ENCODE peak calls at places on chromosomes 1 and 21, in four cellular contexts. U, E, Q and P are unnamed samples.

GRCh38 chr21:29334717-29335428 is 36.2 kb downstream of the BACH1 start:
- DNase-seq in U (no peak), E (no peak), Q (no peak), P (peak; percentile 92)

GRCh38 chr1:67749844-67750689 is 65.1 kb downstream of the GADD45A start:
- DNase-seq in U (peak; percentile 86), E (peak; percentile 76), Q (no peak), P (peak; percentile 91)

GRCh38 chr1:161427733-161428516 is 60.2 kb upstream of the CFAP126 start:
- DNase-seq in U (peak; percentile 51), E (peak; percentile 25), Q (no peak), P (peak; percentile 64)

GRCh38 chr1:95754412-95754811 is 520.4 kb downstream of the RWDD3 start:
- DNase-seq in U (no peak), E (no peak), Q (no peak), P (no peak)

GRCh38 chr1:38500352-38500751 is 359.2 kb downstream of the RRAGC start:
- DNase-seq in U (no peak), E (no peak), Q (no peak), P (no peak)

GRCh38 chr1:49226758-49227157 is 450.1 kb upstream of the BEND5 start:
- DNase-seq in U (no peak), E (no peak), Q (no peak), P (no peak)

GRCh38 chr1:41371630-41372599 is 10.7 kb downstream of the FOXO6 start:
- DNase-seq in U (no peak), E (no peak), Q (peak; percentile 31), P (no peak)

GRCh38 chr1:219350172-219350571 is 176.5 kb downstream of the LYPLAL1 start:
- DNase-seq in U (no peak), E (no peak), Q (no peak), P (no peak)

GRCh38 chr1:221837886-221838285 is 96.0 kb upstream of the DUSP10 start:
- DNase-seq in U (no peak), E (no peak), Q (no peak), P (no peak)

GRCh38 chr1:229124471-229125198 is 146.3 kb upstream of the RAB4A start:
- DNase-seq in U (no peak), E (no peak), Q (no peak), P (no peak)

GRCh38 chr1:172429324-172430127 is 9.0 kb downstream of the C1orf105 start:
- DNase-seq in U (peak; percentile 41), E (peak; percentile 78), Q (peak; percentile 53), P (peak; percentile 79)

GRCh38 chr21:28142692-28143091 is 850.0 kb downstream of the LTN1 start:
- DNase-seq in U (peak; percentile 14), E (peak; percentile 40), Q (no peak), P (peak; percentile 73)

GRCh38 chr1:242129103-242129502 is 130.2 kb upstream of the MAP1LC3C start:
- DNase-seq in U (no peak), E (no peak), Q (no peak), P (peak; percentile 4)

GRCh38 chr1:192485692-192486436 is 89.7 kb upstream of the RGS1 start:
- DNase-seq in U (no peak), E (peak; percentile 98), Q (peak; percentile 44), P (peak; percentile 99)

GRCh38 chr1:96234299-96234698 is 487.3 kb upstream of the PTBP2 start:
- DNase-seq in U (no peak), E (peak; percentile 66), Q (no peak), P (peak; percentile 66)

GRCh38 chr1:113088972-113089371 is 16.0 kb downstream of the LRIG2 start:
- DNase-seq in U (no peak), E (no peak), Q (no peak), P (no peak)

GRCh38 chr21:31255846-31256395 is 88.1 kb downstream of the TIAM1 start:
- DNase-seq in U (no peak), E (no peak), Q (no peak), P (no peak)

GRCh38 chr1:54245501-54245900 is 45.5 kb downstream of the MRPL37 start:
- DNase-seq in U (no peak), E (no peak), Q (no peak), P (peak; percentile 50)

GRCh38 chr1:52590275-52590674 is 11.9 kb upstream of the GPX7 start:
- DNase-seq in U (no peak), E (no peak), Q (no peak), P (no peak)

GRCh38 chr1:12478612-12478985 is 139.4 kb downstream of the DHRS3 start:
- DNase-seq in U (no peak), E (no peak), Q (no peak), P (no peak)

GRCh38 chr1:98210064-98210463 is 289.2 kb upstream of the DPYD start:
- DNase-seq in U (peak; percentile 87), E (peak; percentile 89), Q (no peak), P (peak; percentile 90)

GRCh38 chr1:30362603-30362990 is 360.8 kb downstream of the MATN1 start:
- DNase-seq in U (no peak), E (no peak), Q (no peak), P (no peak)

GRCh38 chr21:46604975-46605758 is at the start of gene S100B:
- DNase-seq in U (no peak), E (no peak), Q (no peak), P (no peak)

GRCh38 chr1:222416001-222416791 is 131.7 kb downstream of the HHIPL2 start:
- DNase-seq in U (peak; percentile 49), E (no peak), Q (no peak), P (no peak)

GRCh38 chr1:19974822-19975416 is 4.5 kb downstream of the PLA2G2A start:
- DNase-seq in U (peak; percentile 14), E (peak; percentile 69), Q (peak; percentile 81), P (peak; percentile 62)

GRCh38 chr1:44650159-44650831 is 24.0 kb downstream of the TMEM53 start:
- DNase-seq in U (no peak), E (no peak), Q (no peak), P (no peak)

GRCh38 chr1:206631085-206631509 is 4.2 kb upstream of the DYRK3 start:
- DNase-seq in U (peak; percentile 61), E (peak; percentile 83), Q (peak; percentile 59), P (peak; percentile 85)

GRCh38 chr1:14282583-14283186 is 315.8 kb upstream of the KAZN start:
- DNase-seq in U (peak; percentile 7), E (no peak), Q (no peak), P (peak; percentile 45)

GRCh38 chr21:45768011-45768740 is 124.7 kb downstream of the PCBP3 start:
- DNase-seq in U (peak; percentile 82), E (no peak), Q (no peak), P (peak; percentile 65)

GRCh38 chr1:51574796-51575195 is 42.1 kb upstream of the OSBPL9 start:
- DNase-seq in U (no peak), E (no peak), Q (no peak), P (no peak)

GRCh38 chr1:25871086-25871703 is 4.3 kb downstream of the PAQR7 start:
- DNase-seq in U (no peak), E (no peak), Q (no peak), P (no peak)

DNA sequence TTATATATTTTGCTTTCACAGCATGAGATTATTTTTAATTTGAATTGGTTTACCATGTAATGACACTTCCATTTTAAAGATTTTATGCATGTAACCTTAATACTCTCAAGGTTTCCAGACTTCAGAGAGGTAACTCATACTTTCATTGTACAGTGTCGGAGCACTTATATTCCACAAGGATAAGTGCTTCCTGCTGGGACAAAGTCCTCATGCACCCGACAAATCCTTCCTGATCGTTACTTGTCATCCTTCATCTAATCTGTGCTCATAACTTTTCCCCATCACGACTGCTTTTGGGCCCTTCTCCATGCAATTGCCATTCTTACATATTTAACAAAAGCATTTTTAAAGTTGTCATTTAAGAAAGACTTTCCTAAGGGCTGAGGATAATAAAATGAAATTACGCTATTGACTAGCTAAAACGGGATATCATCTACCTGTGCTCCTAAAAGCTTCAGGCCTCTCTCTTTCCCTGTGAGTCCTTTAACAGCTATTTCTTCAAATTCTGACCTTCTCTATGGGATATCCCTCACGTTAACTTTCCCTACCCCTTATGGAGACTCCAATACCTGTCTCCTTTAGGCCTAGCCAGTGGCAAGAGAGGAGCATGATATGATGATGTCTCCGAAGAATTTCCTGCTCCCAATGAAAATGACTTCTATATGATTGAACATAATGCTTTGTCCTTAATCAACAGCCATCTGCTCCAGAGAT is 59.3 kb downstream of the NCAM2 start:
- DNase-seq in U (no peak), E (no peak), Q (no peak), P (no peak)
- H3K4me3 ChIP-seq in U (no peak overlapping the region), E (no peak overlapping the region), Q (no peak overlapping the region), P (no peak overlapping the region)

DNA sequence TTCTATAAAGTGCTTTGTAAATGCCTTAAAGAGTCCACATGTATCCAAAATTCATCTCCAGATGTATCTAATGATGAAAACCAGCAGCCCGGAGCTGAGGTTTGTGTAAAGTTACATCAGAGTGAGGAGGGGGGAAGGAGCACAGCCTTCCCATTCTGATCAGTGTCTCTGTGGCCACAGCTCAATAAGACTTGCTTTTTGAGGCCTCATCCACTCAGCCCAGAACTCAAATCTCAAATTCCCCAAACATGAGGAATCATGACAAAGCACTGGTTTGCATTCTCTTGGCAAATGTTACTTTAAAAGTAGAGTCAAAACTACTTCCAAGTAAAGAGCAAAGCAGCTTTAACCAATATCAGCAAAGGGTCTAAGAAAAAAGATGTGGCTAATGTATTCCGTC is 30.8 kb downstream of the CCN1 start:
- DNase-seq in U (no peak), E (no peak), Q (no peak), P (peak; percentile 87)
- H3K4me3 ChIP-seq in U (no peak overlapping the region), E (no peak overlapping the region), Q (no peak overlapping the region), P (no peak overlapping the region)

DNA sequence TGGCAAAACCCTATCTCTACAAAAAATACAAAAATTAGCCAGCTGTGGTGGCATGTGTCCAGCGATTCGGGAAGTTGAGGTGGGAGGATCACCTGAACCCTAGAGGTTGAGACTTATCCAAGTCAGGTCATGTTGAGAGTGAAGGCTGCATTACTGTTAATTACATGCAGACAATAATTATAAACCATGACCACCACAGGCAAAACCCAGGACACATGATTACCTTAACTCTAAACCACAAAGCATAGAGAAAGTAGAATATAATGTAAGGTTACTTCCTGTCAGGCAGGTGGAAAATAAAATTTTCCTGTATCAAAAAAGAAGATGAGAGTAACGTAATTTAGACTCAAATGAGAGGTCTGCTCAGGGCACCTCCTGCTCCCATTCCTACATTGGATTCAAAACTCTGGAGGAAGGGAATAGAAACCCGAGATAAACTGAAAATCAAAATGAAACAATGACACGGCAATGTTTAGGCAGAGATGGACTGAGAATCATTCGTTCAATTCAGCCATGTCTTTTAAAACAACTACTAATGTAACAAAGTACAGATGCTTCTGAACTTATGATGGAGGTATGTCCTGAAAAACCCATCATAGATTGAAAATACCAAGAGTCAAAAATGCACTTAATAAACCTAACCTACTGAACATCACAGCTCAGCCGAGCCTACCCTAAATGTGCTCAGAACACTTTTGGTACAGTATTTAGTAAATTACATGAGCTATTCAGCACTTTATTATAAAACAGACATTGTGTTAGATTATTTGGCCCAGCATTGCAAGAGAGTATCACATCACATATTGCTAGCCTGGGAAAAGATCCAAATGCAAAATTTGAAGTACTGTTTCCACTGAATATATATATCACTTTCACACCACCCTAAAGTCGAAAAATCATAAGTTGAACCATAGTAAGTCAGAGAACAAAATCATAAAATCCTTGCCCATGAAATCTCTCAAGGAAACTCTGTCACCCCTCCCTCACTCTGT is 33.4 kb downstream of the RGS8 start:
- DNase-seq in U (no peak), E (no peak), Q (no peak), P (no peak)
- H3K4me3 ChIP-seq in U (no peak overlapping the region), E (no peak overlapping the region), Q (no peak overlapping the region), P (no peak overlapping the region)

GRCh38 chr1:205284420-205285144 is 37.0 kb downstream of the NUAK2 start:
- DNase-seq in U (peak; percentile 99), E (peak; percentile 95), Q (peak; percentile 75), P (peak; percentile 99)
- H3K4me3 ChIP-seq in U (no peak overlapping the region), E (no peak overlapping the region), Q (no peak overlapping the region), P (no peak overlapping the region)